ENCODE peak calls at places on chromosomes 11 and 22, in five cellular contexts. V, G, K, T and W are unnamed samples.

GRCh38 chr22:50143096-50143495 is 27.4 kb upstream of the PANX2 start:
- DNase-seq in T (no peak), V (peak; percentile 31), G (no peak), K (no peak), W (no peak)

GRCh38 chr11:78190871-78191538 is 2.3 kb downstream of the USP35 start:
- DNase-seq in K (no peak), V (no peak), T (no peak), G (no peak), W (peak; percentile 4)

GRCh38 chr22:47553436-47553835 is 791.0 kb downstream of the TBC1D22A start:
- DNase-seq in K (no peak), G (no peak), V (no peak), T (no peak), W (no peak)

GRCh38 chr11:88979641-88980040 is 86.1 kb downstream of the GRM5 start:
- DNase-seq in V (no peak), K (no peak), T (no peak), G (no peak), W (no peak)

GRCh38 chr11:40186401-40187091 is 1272.9 kb downstream of the LRRC4C start:
- DNase-seq in K (no peak), G (no peak), V (peak; percentile 10), T (no peak), W (no peak)

GRCh38 chr11:106091480-106092123 is 14.1 kb downstream of the AASDHPPT start:
- DNase-seq in T (peak; percentile 56), V (no peak), K (peak; percentile 32), G (no peak), W (no peak)

GRCh38 chr22:35212020-35212419 is 45.3 kb upstream of the HMGXB4 start:
- DNase-seq in G (peak; percentile 69), V (no peak), T (no peak), K (no peak), W (peak; percentile 77)

GRCh38 chr11:44986315-44986714 is 35.6 kb upstream of the TP53I11 start:
- DNase-seq in T (no peak), V (no peak), G (no peak), K (no peak), W (no peak)

GRCh38 chr11:130829801-130830562 is 86.3 kb downstream of the SNX19 start:
- DNase-seq in T (no peak), G (no peak), V (no peak), K (no peak), W (no peak)

GRCh38 chr11:14932447-14932846 is 39.7 kb downstream of the CALCA start:
- DNase-seq in G (no peak), V (no peak), T (no peak), K (no peak), W (no peak)

GRCh38 chr11:130390071-130390758 is 38.2 kb downstream of the ADAMTS8 start:
- DNase-seq in G (peak; percentile 66), K (peak; percentile 32), V (peak; percentile 48), T (no peak), W (no peak)

GRCh38 chr11:111510311-111510710 is 1.9 kb downstream of the BTG4 start:
- DNase-seq in V (no peak), T (no peak), K (no peak), G (no peak), W (no peak)

GRCh38 chr22:40178417-40179409 is 988 bp downstream of the TNRC6B start:
- DNase-seq in V (peak; percentile 75), K (peak; percentile 71), T (no peak), G (no peak), W (peak; percentile 69)

GRCh38 chr22:22871536-22872278 is 15.9 kb upstream of the IGLL5 start:
- DNase-seq in G (no peak), V (peak; percentile 68), K (no peak), T (no peak), W (no peak)

DNA sequence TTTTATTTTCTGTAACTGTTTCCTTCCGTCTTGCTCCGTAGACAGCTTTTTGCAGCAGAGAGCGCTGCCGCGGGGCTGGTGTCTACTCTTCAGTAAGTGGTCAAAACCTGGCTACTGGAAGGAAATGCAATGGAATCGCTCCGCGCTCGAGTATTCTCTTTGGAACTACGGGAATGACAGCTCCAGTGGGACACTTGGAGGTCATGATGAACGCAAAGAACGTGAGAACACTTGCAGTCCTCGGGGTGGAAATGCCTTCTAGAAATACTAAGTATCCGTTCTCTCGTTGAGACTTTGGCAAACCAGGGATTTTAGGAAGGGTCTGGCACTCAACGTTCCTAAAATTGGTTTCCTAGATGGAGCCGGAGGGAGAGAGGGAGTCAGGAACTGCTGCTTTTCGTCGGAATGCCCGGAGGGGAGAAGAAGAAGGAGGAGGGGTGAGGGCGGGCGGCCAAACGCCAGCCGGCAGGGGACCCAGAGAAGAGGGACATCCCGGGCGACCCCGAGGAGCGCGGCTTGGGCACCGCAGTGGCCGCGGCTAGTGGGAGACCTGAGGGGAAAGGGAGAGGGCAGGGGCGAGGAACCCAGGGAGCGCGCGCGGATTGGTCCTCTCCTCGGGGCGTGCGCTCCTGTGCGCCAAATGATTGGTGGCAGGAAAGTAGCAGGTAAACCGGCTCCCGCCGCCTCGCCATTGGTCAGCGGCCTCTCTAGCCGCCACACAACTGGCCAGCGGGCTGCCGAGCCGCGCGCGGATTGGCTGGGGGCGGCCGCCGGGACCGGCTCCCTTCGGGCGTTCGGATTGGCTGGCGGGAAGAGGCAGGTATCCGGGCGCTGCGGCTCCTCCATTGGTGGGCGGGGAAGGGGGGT is 505 bp upstream of the BMAL1 start:
- DNase-seq in G (peak; percentile 97), T (peak; percentile 85), V (peak; percentile 93), K (peak; percentile 98), W (peak; percentile 96)
- TF ChIP-seq POLR2A in G (peak; percentile 92), T (peak; percentile 58), V (no peak), K (no peak), W (peak; percentile 55)

GRCh38 chr22:46286006-46286405 is 10.7 kb upstream of the GTSE1 start:
- DNase-seq in G (no peak), V (no peak), K (no peak), T (no peak), W (no peak)
- TF ChIP-seq POLR2A in G (no peak), V (no peak), K (no peak), T (no peak), W (no peak)

GRCh38 chr11:76783901-76784813 is 1.0 kb downstream of the TSKU start:
- DNase-seq in K (peak; percentile 84), T (no peak), G (peak; percentile 69), V (peak; percentile 85), W (peak; percentile 81)

GRCh38 chr11:76782526-76783293 is 446 bp upstream of the TSKU start:
- DNase-seq in V (peak; percentile 96), K (peak; percentile 86), G (peak; percentile 86), T (no peak), W (peak; percentile 89)

GRCh38 chr11:76781861-76782500 is 1.2 kb upstream of the TSKU start:
- DNase-seq in K (no peak), G (no peak), T (no peak), V (peak; percentile 27), W (no peak)

GRCh38 chr11:76785513-76785912 is 2.4 kb downstream of the TSKU start:
- DNase-seq in T (no peak), V (no peak), G (no peak), K (no peak), W (peak; percentile 21)

DNA sequence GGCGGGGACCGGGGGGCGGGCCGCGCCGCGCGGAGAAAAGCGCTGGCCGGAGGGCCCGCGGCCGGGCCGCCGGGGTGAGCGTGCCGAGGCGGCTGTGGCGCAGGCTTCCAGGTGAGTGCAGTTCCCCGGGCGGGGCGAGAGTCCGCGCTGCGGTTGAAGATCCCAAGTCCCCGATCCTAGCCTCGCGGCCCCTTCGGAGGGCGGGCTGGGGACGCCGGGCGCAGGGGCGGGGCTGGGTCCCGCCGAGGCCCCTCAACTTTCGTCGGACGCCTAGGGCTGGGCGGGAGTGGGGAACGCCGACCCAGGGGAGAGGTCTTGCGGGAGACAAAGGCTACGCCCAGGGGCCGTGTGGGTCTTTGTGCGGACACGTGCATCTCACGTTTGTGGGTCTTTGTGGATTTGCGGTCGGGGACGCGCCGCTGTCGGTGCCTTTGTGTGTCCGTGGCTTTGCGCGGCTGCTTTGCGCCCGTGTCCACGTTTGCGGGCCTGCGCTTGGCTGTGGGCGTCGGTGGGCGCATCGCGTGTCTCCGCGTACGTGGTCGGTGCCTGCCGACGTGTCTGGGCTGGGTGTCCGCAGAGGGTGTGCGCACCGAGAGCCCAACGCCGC is at the start of gene TSKU:
- DNase-seq in V (no peak), K (no peak), T (no peak), G (peak; percentile 36), W (peak; percentile 78)
- TF ChIP-seq POLR2A in V (peak; percentile 60), K (peak; percentile 44), T (no peak), G (peak; percentile 2), W (peak; percentile 38)

DNA sequence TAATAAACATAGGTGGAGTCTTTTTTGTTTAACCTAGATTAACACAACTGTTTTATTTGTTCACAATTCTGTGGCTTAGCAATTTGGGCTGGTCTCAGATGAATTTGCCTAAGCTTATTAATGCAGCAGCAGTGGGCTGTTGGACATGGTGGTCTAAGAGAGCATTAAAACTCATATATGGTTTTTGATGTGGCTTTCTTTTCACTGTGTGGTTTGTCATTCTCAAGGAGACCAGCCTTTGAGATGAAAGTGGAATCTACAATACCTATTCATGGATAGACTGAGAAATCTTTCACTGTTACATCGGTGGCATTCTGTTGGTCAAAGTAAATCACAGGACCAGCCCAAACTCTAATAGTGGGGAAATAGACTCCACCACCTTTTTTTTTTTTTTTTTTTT is 39.6 kb downstream of the CUL5 start:
- DNase-seq in K (no peak), V (no peak), G (no peak), T (no peak), W (no peak)
- TF ChIP-seq POLR2A in K (no peak), V (no peak), G (no peak), T (no peak), W (no peak)

GRCh38 chr11:72111803-72112540 is 523 bp downstream of the ANAPC15 start:
- DNase-seq in V (peak; percentile 99), G (peak; percentile 96), K (peak; percentile 99), T (peak; percentile 99), W (peak; percentile 100)
- TF ChIP-seq POLR2A in V (peak; percentile 94), G (peak; percentile 74), K (peak; percentile 97), T (peak; percentile 78), W (no peak)